ENCODE peak calls at places on chromosome 16, in ten cellular contexts. G, D, P, T, V, X, Y, K, U and Z are unnamed samples.

GRCh38 chr16:3945751-3946603 is 65.5 kb upstream of the CREBBP start:
- DNase-seq in G (no peak), D (no peak), P (no peak), T (no peak), V (no peak), X (peak), Y (peak), K (no peak), U (no peak), Z (peak)

GRCh38 chr16:58515871-58516767 is 802 bp downstream of the SETD6 start:
- DNase-seq in G (peak), D (peak), P (peak), T (peak), V (no peak), X (no peak), Y (peak), K (no peak), U (no peak), Z (no peak)

GRCh38 chr16:17465460-17465859 is 5.3 kb downstream of the XYLT1 start:
- DNase-seq in G (no peak), D (no peak), P (no peak), T (no peak), V (no peak), X (no peak), Y (no peak), K (no peak), U (no peak), Z (no peak)

GRCh38 chr16:2869502-2870064 is 11.6 kb upstream of the PRSS22 start:
- DNase-seq in G (no peak), D (no peak), P (no peak), T (no peak), V (no peak), X (no peak), Y (no peak), K (no peak), U (no peak), Z (no peak)

GRCh38 chr16:78235168-78235800 is 135.8 kb downstream of the WWOX start:
- DNase-seq in G (peak), D (peak), P (peak), T (peak), V (peak), X (peak), Y (peak), K (peak), U (peak), Z (peak)

GRCh38 chr16:10675221-10675620 is 19.5 kb downstream of the TEKT5 start:
- DNase-seq in G (no peak), D (no peak), P (no peak), T (no peak), V (no peak), X (no peak), Y (no peak), K (no peak), U (no peak), Z (no peak)

GRCh38 chr16:87834015-87834667 is 35.2 kb downstream of the SLC7A5 start:
- DNase-seq in G (no peak), D (no peak), P (no peak), T (no peak), V (no peak), X (no peak), Y (no peak), K (no peak), U (no peak), Z (no peak)

GRCh38 chr16:80804451-80805383 is at the start of gene CDYL2:
- DNase-seq in G (peak), D (peak), P (peak), T (peak), V (peak), X (peak), Y (peak), K (no peak), U (no peak), Z (no peak)

GRCh38 chr16:49353650-49354049 is 20.0 kb upstream of the C16orf78 start:
- DNase-seq in G (no peak), D (no peak), P (no peak), T (no peak), V (no peak), X (no peak), Y (no peak), K (no peak), U (no peak), Z (no peak)

GRCh38 chr16:27291106-27291505 is 22.5 kb upstream of the NSMCE1 start:
- DNase-seq in G (no peak), D (no peak), P (no peak), T (no peak), V (no peak), X (no peak), Y (no peak), K (no peak), U (no peak), Z (no peak)

GRCh38 chr16:3879258-3879886 is 1.1 kb downstream of the CREBBP start:
- DNase-seq in G (peak), D (no peak), P (no peak), T (peak), V (no peak), X (peak), Y (peak), K (no peak), U (no peak), Z (no peak)

GRCh38 chr16:81632392-81633146 is 146.5 kb upstream of the PLCG2 start:
- DNase-seq in G (no peak), D (peak), P (peak), T (no peak), V (peak), X (no peak), Y (peak), K (no peak), U (peak), Z (peak)